ENCODE peak calls at places on chromosome 15, in five cellular contexts. J is CD4-positive, alpha-beta T cell; F is right lobe of liver; B is putamen; K is M059J. T is an unnamed sample.

GRCh38 chr15:64246364-64247189 is 83.8 kb upstream of the PPIB start:
- DNase-seq in B (peak), F (no peak), J (no peak), K (peak), T (no peak)

GRCh38 chr15:92525758-92526245 is 129.8 kb downstream of the FAM174B start:
- DNase-seq in F (no peak), J (no peak), B (no peak), K (no peak), T (no peak)

GRCh38 chr15:93882133-93882532 is 349.2 kb upstream of the MCTP2 start:
- DNase-seq in K (no peak), F (no peak), J (no peak), B (no peak), T (no peak)

GRCh38 chr15:98866503-98866902 is 141.1 kb downstream of the PGPEP1L start:
- DNase-seq in B (no peak), F (no peak), K (peak), J (no peak), T (no peak)

GRCh38 chr15:52163321-52164190 is 27.6 kb downstream of the GNB5 start:
- DNase-seq in K (no peak), B (no peak), J (peak), F (no peak), T (peak)

GRCh38 chr15:76935620-76936019 is 4.1 kb downstream of the RCN2 start:
- DNase-seq in J (no peak), B (no peak), K (no peak), F (no peak), T (no peak)

GRCh38 chr15:96180062-96180745 is 150.3 kb upstream of the NR2F2 start:
- DNase-seq in J (no peak), K (no peak), B (no peak), F (no peak), T (no peak)

GRCh38 chr15:92580521-92580920 is 75.1 kb downstream of the FAM174B start:
- DNase-seq in F (no peak), B (no peak), J (no peak), K (no peak), T (no peak)

GRCh38 chr15:21262851-21263400 is 177.4 kb downstream of the POTEB3 start:
- DNase-seq in F (no peak), J (no peak), K (no peak), B (no peak), T (no peak)

GRCh38 chr15:35092846-35093245 is 7.8 kb upstream of the NANOGP8 start:
- DNase-seq in B (no peak), F (no peak), J (no peak), K (no peak), T (no peak)

GRCh38 chr15:74389115-74390048 is 21.9 kb upstream of the CYP11A1 start:
- DNase-seq in F (no peak), K (no peak), B (no peak), J (no peak), T (no peak)

GRCh38 chr15:80584973-80585372 is 110.1 kb upstream of the ABHD17C start:
- DNase-seq in J (no peak), B (no peak), K (no peak), F (no peak), T (no peak)

GRCh38 chr15:68733666-68734065 is 87.0 kb downstream of the ANP32A start:
- DNase-seq in B (no peak), F (peak), J (no peak), K (peak), T (no peak)

GRCh38 chr15:80970018-80970657 is 19.5 kb downstream of the MESD start:
- DNase-seq in F (no peak), K (peak), J (peak), B (peak), T (peak)

GRCh38 chr15:72859023-72859756 is 75.6 kb upstream of the ADPGK start:
- DNase-seq in B (peak), F (no peak), J (no peak), K (no peak), T (no peak)

GRCh38 chr15:69757186-69757585 is 304.6 kb downstream of the RPLP1 start:
- DNase-seq in J (peak), B (no peak), F (no peak), K (peak), T (no peak)

GRCh38 chr15:31954364-31954763 is 76.0 kb upstream of the CHRNA7 start:
- DNase-seq in J (no peak), B (peak), F (no peak), K (no peak), T (no peak)

GRCh38 chr15:51266548-51266947 is 71.8 kb downstream of the CYP19A1 start:
- DNase-seq in B (no peak), F (no peak), J (no peak), K (no peak), T (no peak)

GRCh38 chr15:89912145-89912673 is 543 bp downstream of the ARPIN start:
- DNase-seq in B (no peak), J (no peak), K (peak), F (peak), T (peak)

GRCh38 chr15:70558406-70559222 is 204.7 kb downstream of the UACA start:
- DNase-seq in K (no peak), B (no peak), F (peak), J (no peak), T (no peak)

GRCh38 chr15:31465083-31465955 is 138.7 kb downstream of the KLF13 start:
- DNase-seq in J (no peak), B (no peak), K (no peak), F (peak), T (no peak)

GRCh38 chr15:100050877-100051786 is 290.6 kb downstream of the ADAMTS17 start:
- DNase-seq in B (no peak), F (no peak), K (no peak), J (no peak), T (no peak)

GRCh38 chr15:82986442-82986780 is 401 bp downstream of the RAMAC start:
- DNase-seq in B (no peak), K (no peak), J (no peak), F (no peak), T (no peak)

GRCh38 chr15:23869391-23869790 is 182.3 kb upstream of the NDN start:
- DNase-seq in B (no peak), F (peak), K (no peak), J (no peak), T (peak)

GRCh38 chr15:58521293-58521991 is 89.7 kb downstream of the LIPC start:
- DNase-seq in K (peak), J (no peak), F (peak), B (no peak), T (peak)

GRCh38 chr15:66251790-66252355 is 1.7 kb downstream of the MEGF11 start:
- DNase-seq in K (no peak), F (no peak), B (no peak), J (peak), T (peak)

GRCh38 chr15:39774688-39775267 is 7.9 kb downstream of the FSIP1 start:
- DNase-seq in J (peak), F (no peak), B (no peak), K (no peak), T (no peak)

GRCh38 chr15:68211656-68212320 is 6.7 kb upstream of the CALML4 start:
- DNase-seq in F (peak), B (no peak), K (no peak), J (no peak), T (peak)

GRCh38 chr15:52261498-52262242 is 33.9 kb downstream of the MYO5C start:
- DNase-seq in K (peak), J (peak), F (no peak), B (no peak), T (peak)

GRCh38 chr15:101070502-101071273 is 151.5 kb downstream of the LRRK1 start:
- DNase-seq in K (peak), J (no peak), F (no peak), B (no peak), T (peak)

GRCh38 chr15:57340673-57341259 is 35.5 kb upstream of the CGNL1 start:
- DNase-seq in B (no peak), K (peak), F (no peak), J (no peak), T (peak)

GRCh38 chr15:25235391-25235790 is 203.4 kb downstream of the UBE3A start:
- DNase-seq in J (no peak), B (no peak), F (no peak), K (no peak), T (no peak)

GRCh38 chr15:51623386-51623938 is 891 bp upstream of the DMXL2 start:
- DNase-seq in K (peak), B (peak), J (no peak), F (no peak), T (no peak)

GRCh38 chr15:92683511-92683834 is 27.9 kb upstream of the FAM174B start:
- DNase-seq in B (no peak), J (no peak), K (no peak), F (peak), T (peak)

GRCh38 chr15:77446840-77447390 is 26.2 kb downstream of the HMG20A start:
- DNase-seq in B (no peak), J (no peak), K (no peak), F (no peak), T (no peak)

GRCh38 chr15:72491768-72492167 is 17.6 kb downstream of the ARIH1 start:
- DNase-seq in K (peak), B (no peak), J (no peak), F (no peak), T (no peak)

GRCh38 chr15:95025924-95026728 is 794.8 kb downstream of the MCTP2 start:
- DNase-seq in K (peak), F (peak), J (no peak), B (no peak), T (peak)

GRCh38 chr15:99100245-99101173 is 4.4 kb upstream of the SYNM start:
- DNase-seq in J (peak), F (peak), K (peak), B (peak), T (peak)

GRCh38 chr15:41048397-41048796 is 67.7 kb downstream of the INO80 start:
- DNase-seq in F (no peak), K (no peak), B (no peak), J (no peak), T (no peak)

T was measured in ecto neural progenitor cell.